ENCODE peak calls at places on chromosomes 11 and 22, in nine cellular contexts. X, V, G, D, Z, F, P, M and K are unnamed samples.

GRCh38 chr22:25496396-25497064 is 67.9 kb upstream of the GRK3 start:
- DNase-seq in M (no peak), G (no peak), V (no peak), Z (no peak), P (no peak), D (no peak), F (no peak), X (no peak), K (no peak)

GRCh38 chr11:61126266-61126665 is 24.0 kb downstream of the CD5 start:
- DNase-seq in V (no peak), M (no peak), Z (no peak), G (no peak), F (no peak), X (no peak), P (no peak), D (no peak), K (no peak)

GRCh38 chr11:60993611-60994010 is 22.1 kb downstream of the CD6 start:
- DNase-seq in M (no peak), F (peak), D (no peak), X (no peak), P (peak), G (no peak), Z (no peak), V (no peak), K (no peak)

GRCh38 chr11:130652671-130653335 is 204.4 kb downstream of the ADAMTS15 start:
- DNase-seq in F (no peak), X (no peak), Z (no peak), V (no peak), P (no peak), D (no peak), G (no peak), M (no peak), K (peak)

GRCh38 chr22:27108425-27109114 is 451.2 kb downstream of the MIAT start:
- DNase-seq in G (no peak), Z (no peak), P (no peak), D (no peak), M (no peak), V (no peak), X (no peak), F (no peak), K (peak)

GRCh38 chr22:38760477-38761201 is 4.8 kb upstream of the SUN2 start:
- DNase-seq in F (no peak), D (no peak), M (peak), P (no peak), Z (no peak), X (no peak), V (no peak), G (no peak), K (no peak)

GRCh38 chr11:43574949-43575915 is 105.3 kb upstream of the HSD17B12 start:
- DNase-seq in P (no peak), V (no peak), M (no peak), G (no peak), D (no peak), Z (no peak), X (no peak), F (peak), K (no peak)

GRCh38 chr22:47788461-47788860 is 1026.0 kb downstream of the TBC1D22A start:
- DNase-seq in M (no peak), F (no peak), P (no peak), X (no peak), Z (no peak), D (no peak), V (no peak), G (no peak), K (no peak)

GRCh38 chr11:12765428-12765827 is 91.2 kb downstream of the TEAD1 start:
- DNase-seq in M (no peak), G (peak), P (no peak), D (no peak), Z (no peak), V (no peak), F (no peak), X (no peak), K (no peak)

GRCh38 chr11:47943721-47944554 is 36.4 kb upstream of the PTPRJ start:
- DNase-seq in D (no peak), V (no peak), M (no peak), Z (no peak), G (no peak), P (no peak), F (no peak), X (no peak), K (no peak)

GRCh38 chr11:134155456-134155855 is 68.3 kb downstream of the NCAPD3 start:
- DNase-seq in P (no peak), Z (no peak), G (no peak), M (no peak), F (no peak), V (no peak), D (no peak), X (no peak), K (no peak)

GRCh38 chr11:113723706-113724246 is 17.7 kb upstream of the TMPRSS5 start:
- DNase-seq in Z (no peak), V (no peak), D (no peak), X (no peak), M (no peak), P (no peak), G (no peak), F (no peak), K (no peak)

GRCh38 chr11:2295971-2296912 is 5.5 kb downstream of the C11orf21 start:
- DNase-seq in G (no peak), M (no peak), F (no peak), Z (no peak), P (no peak), X (no peak), D (no peak), V (no peak), K (no peak)